ENCODE peak calls at places on chromosomes 13 and 19, in nine cellular contexts. P is posterior cingulate gyrus; X is GM20000; E is NCI-H526 treated with DMSO at 0.1 percent for 48 hours; Q is GM10248; Y is effector CD4-positive, alpha-beta T cell; K is brain pericyte; A is NCI-H446; F is EL. Z is an unnamed sample.

GRCh38 chr19:8926341-8926740 is 83.9 kb downstream of the MUC16 start:
- DNase-seq in K (no peak), E (no peak), F (no peak), X (no peak), P (no peak), Q (no peak), Y (no peak), A (no peak), Z (no peak)

GRCh38 chr19:47109541-47110375 is 3.8 kb downstream of the ZC3H4 start:
- DNase-seq in F (peak; percentile 55), E (peak; percentile 80), K (no peak), A (no peak), Y (peak; percentile 30), P (peak; percentile 27), Q (no peak), X (no peak), Z (peak; percentile 42)

GRCh38 chr13:87680298-87680697 is 9.1 kb downstream of the SLITRK5 start:
- DNase-seq in Y (no peak), Q (no peak), X (no peak), F (no peak), E (peak; percentile 89), A (peak; percentile 14), P (no peak), K (no peak), Z (no peak)

GRCh38 chr13:45564108-45564507 is 51.4 kb downstream of the ERICH6B start:
- DNase-seq in Y (no peak), E (no peak), X (no peak), Q (no peak), P (no peak), F (peak; percentile 41), K (peak; percentile 33), A (no peak), Z (no peak)

GRCh38 chr13:50686547-50686946 is 156.9 kb downstream of the DLEU7 start:
- DNase-seq in X (peak; percentile 29), Y (no peak), F (no peak), K (no peak), P (no peak), A (no peak), E (no peak), Q (peak; percentile 8), Z (no peak)

GRCh38 chr19:17220207-17220758 is 5.1 kb downstream of the USE1 start:
- DNase-seq in Q (no peak), K (no peak), X (no peak), Y (no peak), P (no peak), A (no peak), E (no peak), F (peak; percentile 66), Z (peak; percentile 31)

GRCh38 chr13:111153279-111153976 is 38.3 kb downstream of the ARHGEF7 start:
- DNase-seq in X (peak; percentile 97), A (peak; percentile 60), K (peak; percentile 81), F (peak; percentile 92), E (peak; percentile 87), P (peak; percentile 99), Y (peak; percentile 88), Q (peak; percentile 96), Z (peak; percentile 95)

GRCh38 chr19:18349524-18350128 is 9.2 kb downstream of the PGPEP1 start:
- DNase-seq in P (no peak), E (no peak), Y (no peak), Q (peak; percentile 68), A (peak; percentile 26), F (peak; percentile 59), X (peak; percentile 66), K (no peak), Z (no peak)

GRCh38 chr13:43026262-43026661 is 2.9 kb downstream of the DNAJC15 start:
- DNase-seq in F (no peak), E (no peak), K (no peak), P (no peak), A (no peak), X (no peak), Q (no peak), Y (no peak), Z (no peak)

GRCh38 chr19:46495789-46496099 is at the start of gene PNMA8B:
- DNase-seq in K (no peak), P (peak; percentile 97), Q (no peak), E (peak; percentile 69), X (peak; percentile 52), F (no peak), Y (no peak), A (peak; percentile 56), Z (peak; percentile 42)

GRCh38 chr19:8361921-8362793 is 1.8 kb upstream of the ANGPTL4 start:
- DNase-seq in F (peak; percentile 99), Q (no peak), A (peak; percentile 96), Y (no peak), K (peak; percentile 80), E (no peak), X (no peak), P (peak; percentile 84), Z (no peak)

GRCh38 chr13:47459512-47459911 is 541.6 kb downstream of the SUCLA2 start:
- DNase-seq in A (no peak), X (no peak), F (peak; percentile 12), K (no peak), E (no peak), P (no peak), Y (no peak), Q (no peak), Z (no peak)

GRCh38 chr19:17751103-17751911 is at the start of gene FCHO1:
- DNase-seq in P (no peak), F (no peak), E (no peak), K (no peak), Y (peak; percentile 80), X (peak; percentile 79), A (no peak), Q (peak; percentile 75), Z (peak; percentile 81)

GRCh38 chr19:35774274-35775045 is 904 bp upstream of the ARHGAP33 start:
- DNase-seq in X (no peak), Y (no peak), K (no peak), F (no peak), Q (no peak), E (peak; percentile 36), A (no peak), P (no peak), Z (no peak)

GRCh38 chr19:42175952-42176648 is 41.4 kb downstream of the DEDD2 start:
- DNase-seq in E (peak; percentile 50), Q (no peak), A (peak; percentile 16), Y (no peak), P (peak; percentile 83), X (no peak), F (peak; percentile 39), K (no peak), Z (no peak)

GRCh38 chr13:79451500-79451962 is 29.4 kb upstream of the NDFIP2 start:
- DNase-seq in X (peak; percentile 76), Y (peak; percentile 75), E (no peak), P (no peak), Q (peak; percentile 74), K (peak; percentile 20), A (no peak), F (peak; percentile 97), Z (peak; percentile 76)

GRCh38 chr13:33940898-33941297 is 122.9 kb downstream of the RFC3 start:
- DNase-seq in A (no peak), E (no peak), P (no peak), F (peak; percentile 4), X (no peak), Y (no peak), Q (no peak), K (no peak), Z (no peak)

GRCh38 chr19:5001547-5002131 is 32.7 kb downstream of the KDM4B start:
- DNase-seq in P (peak; percentile 76), E (no peak), Y (no peak), Q (peak; percentile 58), F (peak; percentile 66), X (peak; percentile 66), A (peak; percentile 48), K (peak; percentile 54), Z (peak; percentile 34)

GRCh38 chr19:17560205-17560595 is 4.8 kb downstream of the COLGALT1 start:
- DNase-seq in F (peak; percentile 96), Y (no peak), E (no peak), K (peak; percentile 45), Q (no peak), A (no peak), P (no peak), X (no peak), Z (no peak)

GRCh38 chr13:46168341-46168740 is 13.6 kb downstream of the LCP1 start:
- DNase-seq in E (no peak), Q (no peak), A (no peak), X (no peak), Y (no peak), F (peak; percentile 11), P (no peak), K (no peak), Z (peak; percentile 44)

GRCh38 chr13:36094478-36094877 is 36.7 kb downstream of the DCLK1 start:
- DNase-seq in A (no peak), E (no peak), Y (no peak), X (no peak), F (no peak), Q (no peak), P (no peak), K (no peak), Z (no peak)

GRCh38 chr19:457636-458035 is 3.2 kb downstream of the SHC2 start:
- DNase-seq in Y (no peak), E (no peak), K (no peak), X (no peak), F (no peak), Q (no peak), A (no peak), P (peak; percentile 67), Z (no peak)

GRCh38 chr19:17706750-17707181 is 12.5 kb upstream of the MAP1S start:
- DNase-seq in Y (no peak), Q (no peak), P (peak; percentile 93), E (no peak), F (peak; percentile 50), X (no peak), A (no peak), K (no peak), Z (no peak)

GRCh38 chr13:57409121-57409520 is 222.4 kb upstream of the PCDH17 start:
- DNase-seq in A (no peak), F (no peak), X (no peak), E (no peak), K (no peak), Y (no peak), Q (no peak), P (no peak), Z (no peak)

GRCh38 chr13:24301911-24302310 is 7.5 kb upstream of the C1QTNF9 start:
- DNase-seq in Q (no peak), Y (no peak), A (no peak), E (no peak), X (no peak), K (no peak), P (no peak), F (no peak), Z (no peak)